ENCODE peak calls at places on chromosome 21, in seven cellular contexts. Z is OCI-LY7, L is MM.1S, W is neural progenitor cell, G is GM23338, V is HCT116, T is SK-N-SH. M is an unnamed sample.

GRCh38 chr21:35236090-35236489 is 187.0 kb upstream of the RUNX1 start:
- DNase-seq in Z (peak), L (no peak), W (no peak), G (no peak), V (no peak), T (no peak), M (no peak)

GRCh38 chr21:35635261-35635660 is 425.1 kb downstream of the SETD4 start:
- DNase-seq in Z (no peak), L (no peak), W (no peak), G (no peak), V (no peak), T (no peak), M (peak)

GRCh38 chr21:17512245-17513213 is at the start of gene CXADR:
- DNase-seq in Z (peak), L (peak), W (peak), G (peak), V (peak), T (peak), M (peak)

GRCh38 chr21:32702702-32703101 is 25.1 kb downstream of the SYNJ1 start:
- DNase-seq in Z (no peak), L (no peak), W (no peak), G (no peak), V (no peak), T (no peak), M (peak)

GRCh38 chr21:39518055-39518844 is 66.5 kb downstream of the SH3BGR start:
- DNase-seq in Z (peak), L (peak), W (peak), G (peak), V (peak), T (peak), M (peak)

GRCh38 chr21:34313116-34313515 is 50.7 kb upstream of the KCNE2 start:
- DNase-seq in Z (no peak), L (no peak), W (no peak), G (no peak), V (no peak), T (no peak), M (peak)

GRCh38 chr21:16082038-16082816 is 352.4 kb downstream of the USP25 start:
- DNase-seq in Z (peak), L (peak), W (peak), G (peak), V (no peak), T (no peak), M (peak)

GRCh38 chr21:30044447-30045064 is 104.8 kb upstream of the GRIK1 start:
- DNase-seq in Z (peak), L (peak), W (peak), G (peak), V (no peak), T (peak), M (peak)

GRCh38 chr21:32545948-32546441 is 39.3 kb downstream of the TCP10L start:
- DNase-seq in Z (no peak), L (peak), W (no peak), G (no peak), V (no peak), T (no peak), M (peak)

GRCh38 chr21:30194701-30195299 is 21.1 kb downstream of the CLDN8 start:
- DNase-seq in Z (peak), L (peak), W (peak), G (peak), V (no peak), T (peak), M (peak)

GRCh38 chr21:39095681-39096080 is 87.6 kb downstream of the PSMG1 start:
- DNase-seq in Z (no peak), L (no peak), W (no peak), G (no peak), V (no peak), T (no peak), M (no peak)

GRCh38 chr21:36477559-36477958 is 2.4 kb downstream of the CLDN14 start:
- DNase-seq in Z (no peak), L (no peak), W (no peak), G (no peak), V (no peak), T (no peak), M (no peak)

GRCh38 chr21:28540514-28540913 is 452.2 kb downstream of the LTN1 start:
- DNase-seq in Z (no peak), L (no peak), W (no peak), G (no peak), V (no peak), T (no peak), M (peak)

GRCh38 chr21:42815217-42815616 is 64.1 kb downstream of the WDR4 start:
- DNase-seq in Z (peak), L (no peak), W (peak), G (peak), V (peak), T (no peak), M (no peak)

GRCh38 chr21:42809577-42810440 is 69.5 kb downstream of the WDR4 start:
- DNase-seq in Z (no peak), L (no peak), W (peak), G (no peak), V (no peak), T (no peak), M (no peak)

GRCh38 chr21:31803039-31804007 is 69.5 kb upstream of the HUNK start:
- DNase-seq in Z (no peak), L (no peak), W (no peak), G (no peak), V (no peak), T (no peak), M (no peak)

GRCh38 chr21:28127390-28127789 is 865.3 kb downstream of the LTN1 start:
- DNase-seq in Z (no peak), L (no peak), W (no peak), G (no peak), V (no peak), T (no peak), M (no peak)

GRCh38 chr21:35424122-35424521 is 375.0 kb upstream of the RUNX1 start:
- DNase-seq in Z (no peak), L (no peak), W (no peak), G (no peak), V (no peak), T (no peak), M (peak)

GRCh38 chr21:33380483-33380998 is 22.7 kb upstream of the IFNGR2 start:
- DNase-seq in Z (peak), L (peak), W (no peak), G (peak), V (peak), T (no peak), M (peak)

GRCh38 chr21:22791376-22791775 is 1793.2 kb downstream of the NCAM2 start:
- DNase-seq in Z (no peak), L (no peak), W (no peak), G (no peak), V (no peak), T (no peak), M (no peak)

GRCh38 chr21:20647603-20648002 is 350.6 kb upstream of the NCAM2 start:
- DNase-seq in Z (no peak), L (no peak), W (no peak), G (no peak), V (no peak), T (no peak), M (no peak)

GRCh38 chr21:18449586-18449985 is 46.0 kb upstream of the TMPRSS15 start:
- DNase-seq in Z (peak), L (peak), W (no peak), G (no peak), V (no peak), T (no peak), M (no peak)

GRCh38 chr21:32930673-32931072 is 95.1 kb upstream of the OLIG2 start:
- DNase-seq in Z (no peak), L (no peak), W (no peak), G (no peak), V (no peak), T (no peak), M (no peak)

GRCh38 chr21:46228345-46229051 is at the start of gene LSS:
- DNase-seq in Z (peak), L (peak), W (peak), G (peak), V (peak), T (peak), M (peak)

GRCh38 chr21:46226146-46226545 is 2.4 kb downstream of the LSS start:
- DNase-seq in Z (no peak), L (no peak), W (no peak), G (no peak), V (no peak), T (no peak), M (peak)

GRCh38 chr21:46226920-46227599 is 1.5 kb downstream of the LSS start:
- DNase-seq in Z (peak), L (peak), W (no peak), G (no peak), V (no peak), T (no peak), M (peak)

GRCh38 chr21:46229133-46229922 is 754 bp upstream of the LSS start:
- DNase-seq in Z (no peak), L (no peak), W (no peak), G (peak), V (no peak), T (peak), M (no peak)

DNA sequence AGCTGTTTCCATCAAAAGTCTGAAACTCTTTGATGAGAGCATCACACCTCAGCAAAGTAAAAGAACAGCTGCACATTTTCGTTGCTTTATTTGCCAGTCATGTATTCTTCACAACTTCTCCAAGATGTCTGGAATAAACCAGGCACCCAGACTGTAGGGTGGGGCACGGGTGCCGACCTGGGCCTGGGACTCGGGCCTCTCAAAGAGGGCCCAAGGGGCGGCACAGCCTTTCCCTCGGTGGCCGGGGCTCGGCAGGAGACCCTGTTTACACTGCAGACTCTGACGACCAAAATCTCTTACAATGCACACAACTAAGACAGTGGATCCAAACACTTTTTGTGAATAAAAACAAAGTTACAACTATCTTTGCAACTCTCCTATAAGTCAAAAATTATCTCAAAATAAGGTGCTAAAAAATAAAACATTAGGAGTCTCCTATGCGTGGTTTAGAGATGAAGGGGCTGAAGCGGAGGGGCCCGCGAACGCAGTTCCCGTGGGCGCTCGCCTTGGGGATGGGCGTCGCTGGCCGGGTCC is 696 bp downstream of the LSS start:
- DNase-seq in Z (peak), L (peak), W (peak), G (peak), V (no peak), T (no peak), M (peak)
- TF ChIP-seq EZH2phosphoT487 in Z (no peak), L (no peak), W (no peak), G (no peak), V (no peak), T (no peak), M (no peak)

GRCh38 chr21:41369105-41369914 is 7.5 kb downstream of the MX2 start:
- DNase-seq in Z (peak), L (no peak), W (peak), G (peak), V (no peak), T (peak), M (peak)
- TF ChIP-seq EZH2phosphoT487 in Z (no peak), L (no peak), W (no peak), G (no peak), V (no peak), T (no peak), M (no peak)

DNA sequence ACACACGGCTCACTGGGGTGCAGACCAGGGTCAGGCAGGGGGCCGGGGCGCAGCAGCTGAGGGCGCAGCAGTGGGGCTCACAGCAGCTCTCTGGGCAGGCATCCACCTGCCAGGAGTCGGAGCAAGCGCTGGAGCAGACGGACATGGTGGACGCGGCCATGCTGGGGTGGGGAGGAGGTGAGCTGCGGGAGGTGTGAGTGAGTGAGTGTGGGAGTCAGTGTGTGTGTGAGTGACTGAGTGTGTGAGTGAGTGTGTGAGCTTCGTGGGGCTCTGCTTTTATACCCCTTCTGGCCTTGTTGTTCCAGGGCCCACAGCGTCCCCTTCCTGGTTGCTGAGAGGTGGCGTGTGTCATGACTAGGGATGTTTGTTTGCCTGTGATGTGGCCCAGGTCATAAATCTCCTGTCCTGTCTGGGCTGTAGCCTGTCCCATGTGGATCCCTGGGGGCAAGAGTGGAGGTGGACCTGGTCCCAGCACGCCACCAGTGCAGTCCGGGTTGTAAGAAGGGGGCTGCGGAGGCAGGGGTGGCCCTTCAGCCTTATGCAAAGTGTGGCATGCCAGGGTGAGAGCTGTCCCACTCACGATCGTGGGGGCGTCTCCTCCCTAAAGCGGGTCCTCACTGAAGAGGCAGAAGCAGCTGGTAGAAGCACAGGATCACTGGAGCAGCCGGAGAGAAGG is at the start of gene KRTAP10-1:
- DNase-seq in Z (no peak), L (no peak), W (no peak), G (no peak), V (no peak), T (no peak), M (no peak)
- TF ChIP-seq EZH2phosphoT487 in Z (no peak), L (no peak), W (no peak), G (no peak), V (no peak), T (no peak), M (no peak)

GRCh38 chr21:14318598-14318997 is 64.3 kb downstream of the HSPA13 start:
- DNase-seq in Z (no peak), L (no peak), W (no peak), G (no peak), V (no peak), T (no peak), M (no peak)

GRCh38 chr21:14325575-14325974 is 57.4 kb downstream of the HSPA13 start:
- DNase-seq in Z (no peak), L (no peak), W (no peak), G (no peak), V (no peak), T (no peak), M (no peak)

GRCh38 chr21:14321042-14321441 is 61.9 kb downstream of the HSPA13 start:
- DNase-seq in Z (no peak), L (no peak), W (no peak), G (no peak), V (no peak), T (no peak), M (peak)

DNA sequence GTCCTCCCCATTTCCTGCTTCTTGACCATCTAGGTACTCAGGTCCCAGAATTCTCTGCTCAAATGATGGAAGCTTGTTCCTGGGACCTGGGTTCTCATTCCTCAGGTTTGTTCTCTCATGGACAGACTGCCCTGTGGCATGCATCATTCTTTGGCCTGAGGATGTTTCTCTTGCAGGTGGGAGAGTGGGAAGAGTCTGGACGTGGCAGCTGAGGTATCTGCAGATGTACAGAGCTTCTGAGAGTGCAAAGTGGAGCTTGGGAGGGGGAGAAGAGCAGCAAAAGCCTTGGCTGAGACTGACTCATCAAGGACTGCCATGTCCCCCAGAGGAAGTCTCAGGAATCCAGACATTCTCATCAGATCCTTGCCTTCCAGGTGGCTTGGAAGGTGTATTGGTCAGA is 63.1 kb downstream of the HSPA13 start:
- DNase-seq in Z (no peak), L (no peak), W (no peak), G (no peak), V (no peak), T (no peak), M (no peak)
- TF ChIP-seq EZH2phosphoT487 in Z (no peak), L (no peak), W (no peak), G (no peak), V (no peak), T (no peak), M (no peak)

DNA sequence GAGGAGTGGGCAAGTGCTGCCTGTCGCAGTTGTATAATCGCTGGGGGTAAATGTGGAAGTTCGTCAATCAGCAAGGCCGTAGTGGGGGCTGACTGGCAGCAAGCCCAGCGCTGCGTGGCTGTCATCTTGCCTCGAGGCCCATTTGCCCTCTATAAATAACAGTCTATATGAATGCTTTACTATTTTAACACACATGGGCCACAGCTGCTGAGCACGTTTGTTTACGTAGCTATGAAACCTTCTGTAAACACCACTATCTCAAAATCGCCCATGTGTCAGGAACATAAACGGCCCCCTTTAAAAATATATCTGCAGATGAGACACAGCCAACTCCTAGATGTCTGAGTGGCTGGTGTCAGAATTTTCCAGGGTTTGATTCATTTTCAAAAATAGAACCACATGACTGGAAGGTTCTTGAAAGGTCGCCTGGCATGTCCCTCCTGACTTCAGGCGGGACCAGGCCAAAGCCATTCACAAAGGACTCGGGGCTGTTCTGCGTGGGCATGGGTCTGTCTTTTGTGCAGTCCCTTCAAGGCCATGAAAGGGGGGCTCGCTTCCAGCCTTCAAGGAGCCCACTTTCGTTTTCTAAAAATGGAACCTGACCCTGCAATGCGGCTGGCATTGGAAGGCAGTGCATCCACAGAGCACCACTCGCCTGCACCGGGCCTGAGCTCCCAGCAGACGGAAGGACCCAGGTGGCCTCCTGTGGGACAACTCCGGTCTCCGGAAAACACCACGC is 205.5 kb downstream of the KCNJ6 start:
- DNase-seq in Z (no peak), L (no peak), W (no peak), G (no peak), V (no peak), T (peak), M (no peak)
- TF ChIP-seq EZH2phosphoT487 in Z (no peak), L (no peak), W (no peak), G (no peak), V (no peak), T (no peak), M (no peak)

GRCh38 chr21:25175938-25176337 is 431.3 kb downstream of the MRPL39 start:
- DNase-seq in Z (no peak), L (no peak), W (no peak), G (no peak), V (no peak), T (no peak), M (no peak)

GRCh38 chr21:25176637-25177412 is 430.5 kb downstream of the MRPL39 start:
- DNase-seq in Z (no peak), L (no peak), W (no peak), G (no peak), V (no peak), T (peak), M (no peak)

GRCh38 chr21:25183577-25183976 is 423.7 kb downstream of the MRPL39 start:
- DNase-seq in Z (no peak), L (no peak), W (no peak), G (no peak), V (no peak), T (no peak), M (no peak)

GRCh38 chr21:25179116-25179515 is 428.2 kb downstream of the MRPL39 start:
- DNase-seq in Z (no peak), L (no peak), W (no peak), G (no peak), V (no peak), T (no peak), M (peak)
- TF ChIP-seq EZH2phosphoT487 in Z (no peak), L (no peak), W (no peak), G (no peak), V (no peak), T (no peak), M (no peak)

GRCh38 chr21:44761011-44761729 is 40.5 kb downstream of the UBE2G2 start:
- DNase-seq in Z (peak), L (peak), W (peak), G (peak), V (no peak), T (no peak), M (no peak)
- TF ChIP-seq EZH2phosphoT487 in Z (no peak), L (no peak), W (no peak), G (no peak), V (no peak), T (no peak), M (no peak)

GRCh38 chr21:46113497-46114176 is 15.7 kb downstream of the COL6A2 start:
- DNase-seq in Z (no peak), L (no peak), W (no peak), G (no peak), V (no peak), T (peak), M (no peak)
- TF ChIP-seq EZH2phosphoT487 in Z (no peak), L (no peak), W (no peak), G (no peak), V (no peak), T (no peak), M (no peak)

DNA sequence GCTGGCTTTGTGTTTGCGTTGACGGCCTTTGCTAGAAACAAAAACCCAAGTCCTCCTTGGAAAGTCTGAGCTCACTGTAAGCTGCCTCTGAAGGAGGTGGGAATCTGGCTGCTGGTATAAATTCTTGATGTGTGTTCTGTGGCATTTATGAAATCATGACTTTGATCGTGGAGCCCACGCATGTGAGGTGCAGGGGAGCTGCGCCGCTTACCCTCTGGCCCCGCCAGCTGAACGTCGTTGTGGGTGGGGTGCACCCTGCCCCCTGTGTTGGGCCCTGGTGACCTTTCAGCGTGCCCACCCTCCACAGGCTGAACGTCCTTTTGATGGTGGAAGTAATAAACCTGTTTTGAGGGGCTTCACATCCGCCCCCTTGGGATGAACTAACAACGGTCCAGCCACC is 21.2 kb upstream of the DIP2A start:
- DNase-seq in Z (no peak), L (no peak), W (no peak), G (no peak), V (no peak), T (no peak), M (no peak)
- TF ChIP-seq EZH2phosphoT487 in Z (no peak), L (no peak), W (no peak), G (no peak), V (no peak), T (no peak), M (no peak)

M was measured in GM23248.